ENCODE peak calls at places on chromosomes 11 and 22, in five cellular contexts. One of them, this sample, is unnamed.

GRCh38 chr11:299081-299891 is at the start of gene IFITM5:
- DNase-seq in GM12865: no peak
- DNase-seq in WTC11: peak; percentile 10
- DNase-seq in cardiac muscle cell: no peak
- DNase-seq in CD4-positive, alpha-beta T cell: no peak
- DNase-seq in this sample: no peak

GRCh38 chr11:82326853-82327252 is 406.8 kb downstream of the FAM181B start:
- DNase-seq in GM12865: no peak
- DNase-seq in WTC11: no peak
- DNase-seq in cardiac muscle cell: no peak
- DNase-seq in CD4-positive, alpha-beta T cell: no peak
- DNase-seq in this sample: no peak

GRCh38 chr11:67698247-67698646 is 23.8 kb upstream of the ALDH3B2 start:
- DNase-seq in GM12865: peak; percentile 60
- DNase-seq in WTC11: no peak
- DNase-seq in cardiac muscle cell: no peak
- DNase-seq in CD4-positive, alpha-beta T cell: no peak
- DNase-seq in this sample: no peak

GRCh38 chr11:116865696-116866095 is 28.3 kb upstream of the APOA1 start:
- DNase-seq in GM12865: no peak
- DNase-seq in WTC11: no peak
- DNase-seq in cardiac muscle cell: no peak
- DNase-seq in CD4-positive, alpha-beta T cell: no peak
- DNase-seq in this sample: no peak

GRCh38 chr11:131234146-131234680 is 136.2 kb upstream of the NTM start:
- DNase-seq in GM12865: no peak
- DNase-seq in WTC11: no peak
- DNase-seq in cardiac muscle cell: no peak
- DNase-seq in CD4-positive, alpha-beta T cell: no peak
- DNase-seq in this sample: no peak

GRCh38 chr11:29310016-29310415 is 706.8 kb downstream of the KCNA4 start:
- DNase-seq in GM12865: no peak
- DNase-seq in WTC11: no peak
- DNase-seq in cardiac muscle cell: no peak
- DNase-seq in CD4-positive, alpha-beta T cell: no peak
- DNase-seq in this sample: no peak

GRCh38 chr11:86980397-86980796 is 25.2 kb upstream of the FZD4 start:
- DNase-seq in GM12865: no peak
- DNase-seq in WTC11: no peak
- DNase-seq in cardiac muscle cell: no peak
- DNase-seq in CD4-positive, alpha-beta T cell: no peak
- DNase-seq in this sample: no peak

GRCh38 chr11:107017433-107018227 is 646 bp downstream of the GUCY1A2 start:
- DNase-seq in GM12865: peak; percentile 63
- DNase-seq in WTC11: peak; percentile 82
- DNase-seq in cardiac muscle cell: peak; percentile 73
- DNase-seq in CD4-positive, alpha-beta T cell: no peak
- DNase-seq in this sample: peak; percentile 64

GRCh38 chr22:17598318-17598717 is 30.2 kb downstream of the ATP6V1E1 start:
- DNase-seq in GM12865: no peak
- DNase-seq in WTC11: no peak
- DNase-seq in cardiac muscle cell: no peak
- DNase-seq in CD4-positive, alpha-beta T cell: no peak
- DNase-seq in this sample: no peak

GRCh38 chr22:46068908-46069481 is 81.3 kb upstream of the PPARA start:
- DNase-seq in GM12865: no peak
- DNase-seq in WTC11: no peak
- DNase-seq in cardiac muscle cell: no peak
- DNase-seq in CD4-positive, alpha-beta T cell: no peak
- DNase-seq in this sample: no peak

GRCh38 chr11:762421-763072 is 14.7 kb downstream of the GATD1 start:
- DNase-seq in GM12865: no peak
- DNase-seq in WTC11: no peak
- DNase-seq in cardiac muscle cell: no peak
- DNase-seq in CD4-positive, alpha-beta T cell: no peak
- DNase-seq in this sample: no peak

GRCh38 chr22:43157874-43158546 is 6.7 kb downstream of the TSPO start:
- DNase-seq in GM12865: no peak
- DNase-seq in WTC11: no peak
- DNase-seq in cardiac muscle cell: no peak
- DNase-seq in CD4-positive, alpha-beta T cell: no peak
- DNase-seq in this sample: no peak

GRCh38 chr11:64235427-64236161 is 1.2 kb downstream of the VEGFB start:
- DNase-seq in GM12865: no peak
- DNase-seq in WTC11: no peak
- DNase-seq in cardiac muscle cell: no peak
- DNase-seq in CD4-positive, alpha-beta T cell: no peak
- DNase-seq in this sample: no peak

GRCh38 chr22:18156878-18157713 is 7.1 kb downstream of the USP18 start:
- DNase-seq in GM12865: peak; percentile 43
- DNase-seq in WTC11: peak; percentile 90
- DNase-seq in cardiac muscle cell: peak; percentile 85
- DNase-seq in CD4-positive, alpha-beta T cell: peak; percentile 25
- DNase-seq in this sample: peak; percentile 76

GRCh38 chr22:19180234-19180633 is 1.7 kb upstream of the SLC25A1 start:
- DNase-seq in GM12865: no peak
- DNase-seq in WTC11: no peak
- DNase-seq in cardiac muscle cell: no peak
- DNase-seq in CD4-positive, alpha-beta T cell: no peak
- DNase-seq in this sample: no peak

GRCh38 chr11:47565340-47566165 is at the start of gene PTPMT1:
- DNase-seq in GM12865: peak; percentile 89
- DNase-seq in WTC11: peak; percentile 78
- DNase-seq in cardiac muscle cell: peak; percentile 89
- DNase-seq in CD4-positive, alpha-beta T cell: peak; percentile 37
- DNase-seq in this sample: peak; percentile 55

GRCh38 chr22:24155597-24156145 is 25.6 kb upstream of the SUSD2 start:
- DNase-seq in GM12865: peak; percentile 76
- DNase-seq in WTC11: peak; percentile 60
- DNase-seq in cardiac muscle cell: peak; percentile 84
- DNase-seq in CD4-positive, alpha-beta T cell: peak; percentile 20
- DNase-seq in this sample: peak; percentile 22

GRCh38 chr11:86459682-86460460 is 85.2 kb downstream of the CCDC81 start:
- DNase-seq in GM12865: no peak
- DNase-seq in WTC11: no peak
- DNase-seq in cardiac muscle cell: no peak
- DNase-seq in CD4-positive, alpha-beta T cell: no peak
- DNase-seq in this sample: no peak

GRCh38 chr22:48494968-48495750 is 1332.5 kb downstream of the BRD1 start:
- DNase-seq in GM12865: no peak
- DNase-seq in WTC11: no peak
- DNase-seq in cardiac muscle cell: no peak
- DNase-seq in CD4-positive, alpha-beta T cell: no peak
- DNase-seq in this sample: no peak

GRCh38 chr22:20298803-20299735 is 20.8 kb downstream of the DGCR6L start:
- DNase-seq in GM12865: peak; percentile 86
- DNase-seq in WTC11: peak; percentile 96
- DNase-seq in cardiac muscle cell: peak; percentile 92
- DNase-seq in CD4-positive, alpha-beta T cell: peak; percentile 89
- DNase-seq in this sample: peak; percentile 85

GRCh38 chr11:85316967-85317366 is 310.2 kb downstream of the DLG2 start:
- DNase-seq in GM12865: peak; percentile 83
- DNase-seq in WTC11: no peak
- DNase-seq in cardiac muscle cell: no peak
- DNase-seq in CD4-positive, alpha-beta T cell: no peak
- DNase-seq in this sample: no peak

GRCh38 chr11:3954448-3955298 is 99.2 kb downstream of the STIM1 start:
- DNase-seq in GM12865: no peak
- DNase-seq in WTC11: no peak
- DNase-seq in cardiac muscle cell: no peak
- DNase-seq in CD4-positive, alpha-beta T cell: no peak
- DNase-seq in this sample: no peak

GRCh38 chr11:35662061-35662648 is 420 bp upstream of the TRIM44 start:
- DNase-seq in GM12865: no peak
- DNase-seq in WTC11: no peak
- DNase-seq in cardiac muscle cell: no peak
- DNase-seq in CD4-positive, alpha-beta T cell: no peak
- DNase-seq in this sample: no peak

GRCh38 chr11:61345170-61345610 is 12.2 kb downstream of the TKFC start:
- DNase-seq in GM12865: no peak
- DNase-seq in WTC11: no peak
- DNase-seq in cardiac muscle cell: no peak
- DNase-seq in CD4-positive, alpha-beta T cell: no peak
- DNase-seq in this sample: no peak

GRCh38 chr11:65381721-65382035 is 768 bp downstream of the SLC25A45 start:
- DNase-seq in GM12865: peak; percentile 81
- DNase-seq in WTC11: no peak
- DNase-seq in cardiac muscle cell: no peak
- DNase-seq in CD4-positive, alpha-beta T cell: peak; percentile 36
- DNase-seq in this sample: no peak

GRCh38 chr11:33000181-33000580 is 15.5 kb upstream of the DEPDC7 start:
- DNase-seq in GM12865: no peak
- DNase-seq in WTC11: no peak
- DNase-seq in cardiac muscle cell: no peak
- DNase-seq in CD4-positive, alpha-beta T cell: no peak
- DNase-seq in this sample: no peak

GRCh38 chr11:14480716-14481115 is 18.9 kb downstream of the COPB1 start:
- DNase-seq in GM12865: no peak
- DNase-seq in WTC11: no peak
- DNase-seq in cardiac muscle cell: no peak
- DNase-seq in CD4-positive, alpha-beta T cell: no peak
- DNase-seq in this sample: no peak

GRCh38 chr22:26777402-26777801 is 120.0 kb downstream of the MIAT start:
- DNase-seq in GM12865: no peak
- DNase-seq in WTC11: no peak
- DNase-seq in cardiac muscle cell: no peak
- DNase-seq in CD4-positive, alpha-beta T cell: no peak
- DNase-seq in this sample: no peak

GRCh38 chr22:20436309-20437252 is 1.0 kb downstream of the SCARF2 start:
- DNase-seq in GM12865: no peak
- DNase-seq in WTC11: peak; percentile 70
- DNase-seq in cardiac muscle cell: peak; percentile 74
- DNase-seq in CD4-positive, alpha-beta T cell: no peak
- DNase-seq in this sample: no peak

GRCh38 chr11:46237248-46238077 is 40.0 kb upstream of the CREB3L1 start:
- DNase-seq in GM12865: peak; percentile 47
- DNase-seq in WTC11: peak; percentile 77
- DNase-seq in cardiac muscle cell: peak; percentile 72
- DNase-seq in CD4-positive, alpha-beta T cell: peak; percentile 14
- DNase-seq in this sample: peak; percentile 27

GRCh38 chr11:7032692-7033091 is 12.4 kb downstream of the NLRP14 start:
- DNase-seq in GM12865: no peak
- DNase-seq in WTC11: no peak
- DNase-seq in cardiac muscle cell: no peak
- DNase-seq in CD4-positive, alpha-beta T cell: no peak
- DNase-seq in this sample: no peak

GRCh38 chr11:122210378-122210995 is 94.5 kb upstream of the BLID start:
- DNase-seq in GM12865: no peak
- DNase-seq in WTC11: no peak
- DNase-seq in cardiac muscle cell: no peak
- DNase-seq in CD4-positive, alpha-beta T cell: no peak
- DNase-seq in this sample: no peak

GRCh38 chr22:47996446-47996857 is 1234.0 kb downstream of the TBC1D22A start:
- DNase-seq in GM12865: peak; percentile 65
- DNase-seq in WTC11: no peak
- DNase-seq in cardiac muscle cell: no peak
- DNase-seq in CD4-positive, alpha-beta T cell: no peak
- DNase-seq in this sample: no peak

GRCh38 chr11:122209619-122210377 is 93.8 kb upstream of the BLID start:
- DNase-seq in GM12865: no peak
- DNase-seq in WTC11: no peak
- DNase-seq in cardiac muscle cell: no peak
- DNase-seq in CD4-positive, alpha-beta T cell: no peak
- DNase-seq in this sample: no peak

GRCh38 chr11:107732327-107733051 is 20.6 kb upstream of the SLN start:
- DNase-seq in GM12865: peak; percentile 45
- DNase-seq in WTC11: no peak
- DNase-seq in cardiac muscle cell: no peak
- DNase-seq in CD4-positive, alpha-beta T cell: no peak
- DNase-seq in this sample: no peak

GRCh38 chr11:7511405-7511804 is 2.4 kb upstream of the PPFIBP2 start:
- DNase-seq in GM12865: no peak
- DNase-seq in WTC11: no peak
- DNase-seq in cardiac muscle cell: no peak
- DNase-seq in CD4-positive, alpha-beta T cell: no peak
- DNase-seq in this sample: no peak

GRCh38 chr11:19961225-19961624 is 199.1 kb downstream of the DBX1 start:
- DNase-seq in GM12865: no peak
- DNase-seq in WTC11: no peak
- DNase-seq in cardiac muscle cell: no peak
- DNase-seq in CD4-positive, alpha-beta T cell: no peak
- DNase-seq in this sample: no peak

GRCh38 chr11:101407324-101407723 is 176.5 kb downstream of the TRPC6 start:
- DNase-seq in GM12865: no peak
- DNase-seq in WTC11: no peak
- DNase-seq in cardiac muscle cell: no peak
- DNase-seq in CD4-positive, alpha-beta T cell: no peak
- DNase-seq in this sample: no peak

GRCh38 chr11:124762077-124762623 is at the start of gene ESAM:
- DNase-seq in GM12865: peak; percentile 79
- DNase-seq in WTC11: peak; percentile 51
- DNase-seq in cardiac muscle cell: peak; percentile 42
- DNase-seq in CD4-positive, alpha-beta T cell: peak; percentile 53
- DNase-seq in this sample: no peak

GRCh38 chr11:114586797-114587196 is 8.8 kb downstream of the NXPE4 start:
- DNase-seq in GM12865: no peak
- DNase-seq in WTC11: no peak
- DNase-seq in cardiac muscle cell: no peak
- DNase-seq in CD4-positive, alpha-beta T cell: no peak
- DNase-seq in this sample: no peak
- TF ChIP-seq CTCF in GM12865: peak; percentile 3
- TF ChIP-seq CTCF in WTC11: no peak
- TF ChIP-seq CTCF in cardiac muscle cell: peak; percentile 29
- TF ChIP-seq CTCF in CD4-positive, alpha-beta T cell: no peak
- TF ChIP-seq CTCF in this sample: no peak

GRCh38 chr11:120424185-120424969 is 87.2 kb upstream of the GRIK4 start:
- DNase-seq in GM12865: no peak
- DNase-seq in WTC11: no peak
- DNase-seq in cardiac muscle cell: no peak
- DNase-seq in CD4-positive, alpha-beta T cell: no peak
- DNase-seq in this sample: no peak
- TF ChIP-seq CTCF in GM12865: no peak
- TF ChIP-seq CTCF in WTC11: no peak
- TF ChIP-seq CTCF in cardiac muscle cell: no peak
- TF ChIP-seq CTCF in CD4-positive, alpha-beta T cell: no peak
- TF ChIP-seq CTCF in this sample: no peak

GRCh38 chr11:17117262-17117661 is 39.8 kb upstream of the RPS13 start:
- DNase-seq in GM12865: no peak
- DNase-seq in WTC11: no peak
- DNase-seq in cardiac muscle cell: no peak
- DNase-seq in CD4-positive, alpha-beta T cell: no peak
- DNase-seq in this sample: no peak
- TF ChIP-seq CTCF in GM12865: no peak
- TF ChIP-seq CTCF in WTC11: no peak
- TF ChIP-seq CTCF in cardiac muscle cell: no peak
- TF ChIP-seq CTCF in CD4-positive, alpha-beta T cell: no peak
- TF ChIP-seq CTCF in this sample: no peak

DNA sequence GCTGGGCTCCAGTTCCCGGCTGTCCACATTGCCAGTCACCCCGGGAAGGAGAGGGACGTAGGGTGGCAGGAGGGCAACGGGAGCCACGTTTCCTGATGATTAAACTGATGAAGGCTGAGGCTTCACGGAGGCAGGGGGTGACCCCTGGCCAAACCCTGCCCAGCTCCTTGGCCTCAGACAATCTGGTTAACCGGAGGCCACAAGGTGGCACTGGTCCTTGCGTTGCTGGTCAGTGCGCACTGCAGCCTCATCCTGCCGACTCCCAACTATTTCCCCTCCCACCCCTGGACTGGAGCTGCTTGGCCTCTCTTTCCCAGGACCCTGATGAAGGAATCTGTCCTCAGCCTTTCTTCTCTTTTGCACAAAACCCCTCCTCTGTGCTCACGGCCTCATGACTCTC is 75.3 kb downstream of the PDE2A start:
- DNase-seq in GM12865: no peak
- DNase-seq in WTC11: peak; percentile 68
- DNase-seq in cardiac muscle cell: peak; percentile 61
- DNase-seq in CD4-positive, alpha-beta T cell: no peak
- DNase-seq in this sample: peak; percentile 51
- TF ChIP-seq CTCF in GM12865: no peak
- TF ChIP-seq CTCF in WTC11: peak; percentile 15
- TF ChIP-seq CTCF in cardiac muscle cell: peak; percentile 62
- TF ChIP-seq CTCF in CD4-positive, alpha-beta T cell: no peak
- TF ChIP-seq CTCF in this sample: peak; percentile 55